ENCODE peak calls at places on chromosomes 1 and 21, in seven cellular contexts. One of them, this sample, is unnamed.

GRCh38 chr21:45507523-45507875 is 34.7 kb downstream of the SLC19A1 start:
- DNase-seq in NCI-H748 treated with DMSO at 0.1 percent for 48 hours: no peak
- DNase-seq in GM03348: no peak
- DNase-seq in activated naive CD8-positive, alpha-beta T cell treated with anti-CD3 and anti-CD28 coated beads, Interleukin-2, amount 50 U/mL, for 16 hours: no peak
- DNase-seq in mammary epithelial cell: no peak
- DNase-seq in stomach: no peak
- DNase-seq in GM06990: no peak
- DNase-seq in this sample: no peak

GRCh38 chr21:46423546-46424061 is 35.1 kb upstream of the DIP2A start:
- DNase-seq in NCI-H748 treated with DMSO at 0.1 percent for 48 hours: no peak
- DNase-seq in GM03348: no peak
- DNase-seq in activated naive CD8-positive, alpha-beta T cell treated with anti-CD3 and anti-CD28 coated beads, Interleukin-2, amount 50 U/mL, for 16 hours: no peak
- DNase-seq in mammary epithelial cell: no peak
- DNase-seq in stomach: no peak
- DNase-seq in GM06990: no peak
- DNase-seq in this sample: no peak

GRCh38 chr1:20290624-20291597 is at the start of gene VWA5B1:
- DNase-seq in NCI-H748 treated with DMSO at 0.1 percent for 48 hours: peak
- DNase-seq in GM03348: no peak
- DNase-seq in activated naive CD8-positive, alpha-beta T cell treated with anti-CD3 and anti-CD28 coated beads, Interleukin-2, amount 50 U/mL, for 16 hours: no peak
- DNase-seq in mammary epithelial cell: no peak
- DNase-seq in stomach: no peak
- DNase-seq in GM06990: no peak
- DNase-seq in this sample: peak

GRCh38 chr1:36208978-36209708 is 15.1 kb upstream of the THRAP3 start:
- DNase-seq in NCI-H748 treated with DMSO at 0.1 percent for 48 hours: no peak
- DNase-seq in GM03348: no peak
- DNase-seq in activated naive CD8-positive, alpha-beta T cell treated with anti-CD3 and anti-CD28 coated beads, Interleukin-2, amount 50 U/mL, for 16 hours: no peak
- DNase-seq in mammary epithelial cell: no peak
- DNase-seq in stomach: no peak
- DNase-seq in GM06990: no peak
- DNase-seq in this sample: no peak

GRCh38 chr1:52098139-52098871 is 42.2 kb downstream of the BTF3L4 start:
- DNase-seq in NCI-H748 treated with DMSO at 0.1 percent for 48 hours: peak
- DNase-seq in GM03348: no peak
- DNase-seq in activated naive CD8-positive, alpha-beta T cell treated with anti-CD3 and anti-CD28 coated beads, Interleukin-2, amount 50 U/mL, for 16 hours: no peak
- DNase-seq in mammary epithelial cell: no peak
- DNase-seq in stomach: no peak
- DNase-seq in GM06990: no peak
- DNase-seq in this sample: no peak

GRCh38 chr1:26520339-26520738 is 9.2 kb upstream of the RPS6KA1 start:
- DNase-seq in NCI-H748 treated with DMSO at 0.1 percent for 48 hours: no peak
- DNase-seq in GM03348: no peak
- DNase-seq in activated naive CD8-positive, alpha-beta T cell treated with anti-CD3 and anti-CD28 coated beads, Interleukin-2, amount 50 U/mL, for 16 hours: no peak
- DNase-seq in mammary epithelial cell: no peak
- DNase-seq in stomach: no peak
- DNase-seq in GM06990: no peak
- DNase-seq in this sample: no peak

GRCh38 chr1:114979278-114979891 is 50.2 kb upstream of the TSHB start:
- DNase-seq in NCI-H748 treated with DMSO at 0.1 percent for 48 hours: peak
- DNase-seq in GM03348: peak
- DNase-seq in activated naive CD8-positive, alpha-beta T cell treated with anti-CD3 and anti-CD28 coated beads, Interleukin-2, amount 50 U/mL, for 16 hours: peak
- DNase-seq in mammary epithelial cell: peak
- DNase-seq in stomach: peak
- DNase-seq in GM06990: peak
- DNase-seq in this sample: peak

GRCh38 chr1:53330819-53331218 is 2.9 kb upstream of the LRP8 start:
- DNase-seq in NCI-H748 treated with DMSO at 0.1 percent for 48 hours: no peak
- DNase-seq in GM03348: no peak
- DNase-seq in activated naive CD8-positive, alpha-beta T cell treated with anti-CD3 and anti-CD28 coated beads, Interleukin-2, amount 50 U/mL, for 16 hours: no peak
- DNase-seq in mammary epithelial cell: no peak
- DNase-seq in stomach: no peak
- DNase-seq in GM06990: no peak
- DNase-seq in this sample: no peak

GRCh38 chr1:2300851-2301606 is 72.9 kb downstream of the SKI start:
- DNase-seq in NCI-H748 treated with DMSO at 0.1 percent for 48 hours: no peak
- DNase-seq in GM03348: peak
- DNase-seq in activated naive CD8-positive, alpha-beta T cell treated with anti-CD3 and anti-CD28 coated beads, Interleukin-2, amount 50 U/mL, for 16 hours: peak
- DNase-seq in mammary epithelial cell: no peak
- DNase-seq in stomach: peak
- DNase-seq in GM06990: peak
- DNase-seq in this sample: no peak

GRCh38 chr1:220454155-220454777 is 73.7 kb upstream of the MARK1 start:
- DNase-seq in NCI-H748 treated with DMSO at 0.1 percent for 48 hours: no peak
- DNase-seq in GM03348: no peak
- DNase-seq in activated naive CD8-positive, alpha-beta T cell treated with anti-CD3 and anti-CD28 coated beads, Interleukin-2, amount 50 U/mL, for 16 hours: no peak
- DNase-seq in mammary epithelial cell: no peak
- DNase-seq in stomach: no peak
- DNase-seq in GM06990: no peak
- DNase-seq in this sample: no peak

GRCh38 chr1:239914827-239915231 is 176.9 kb upstream of the FMN2 start:
- DNase-seq in NCI-H748 treated with DMSO at 0.1 percent for 48 hours: no peak
- DNase-seq in GM03348: peak
- DNase-seq in activated naive CD8-positive, alpha-beta T cell treated with anti-CD3 and anti-CD28 coated beads, Interleukin-2, amount 50 U/mL, for 16 hours: no peak
- DNase-seq in mammary epithelial cell: peak
- DNase-seq in stomach: no peak
- DNase-seq in GM06990: no peak
- DNase-seq in this sample: no peak

GRCh38 chr1:43315481-43315880 is 14.7 kb downstream of the TIE1 start:
- DNase-seq in NCI-H748 treated with DMSO at 0.1 percent for 48 hours: no peak
- DNase-seq in GM03348: no peak
- DNase-seq in activated naive CD8-positive, alpha-beta T cell treated with anti-CD3 and anti-CD28 coated beads, Interleukin-2, amount 50 U/mL, for 16 hours: no peak
- DNase-seq in mammary epithelial cell: no peak
- DNase-seq in stomach: no peak
- DNase-seq in GM06990: no peak
- DNase-seq in this sample: no peak

GRCh38 chr1:42680921-42681683 is 1.1 kb upstream of the YBX1 start:
- DNase-seq in NCI-H748 treated with DMSO at 0.1 percent for 48 hours: peak
- DNase-seq in GM03348: peak
- DNase-seq in activated naive CD8-positive, alpha-beta T cell treated with anti-CD3 and anti-CD28 coated beads, Interleukin-2, amount 50 U/mL, for 16 hours: no peak
- DNase-seq in mammary epithelial cell: peak
- DNase-seq in stomach: no peak
- DNase-seq in GM06990: no peak
- DNase-seq in this sample: peak

GRCh38 chr1:17207540-17207939 is 2.6 kb downstream of the PADI1 start:
- DNase-seq in NCI-H748 treated with DMSO at 0.1 percent for 48 hours: no peak
- DNase-seq in GM03348: no peak
- DNase-seq in activated naive CD8-positive, alpha-beta T cell treated with anti-CD3 and anti-CD28 coated beads, Interleukin-2, amount 50 U/mL, for 16 hours: no peak
- DNase-seq in mammary epithelial cell: no peak
- DNase-seq in stomach: no peak
- DNase-seq in GM06990: no peak
- DNase-seq in this sample: no peak

GRCh38 chr1:25619101-25619890 is 2.7 kb downstream of the MAN1C1 start:
- DNase-seq in NCI-H748 treated with DMSO at 0.1 percent for 48 hours: peak
- DNase-seq in GM03348: peak
- DNase-seq in activated naive CD8-positive, alpha-beta T cell treated with anti-CD3 and anti-CD28 coated beads, Interleukin-2, amount 50 U/mL, for 16 hours: no peak
- DNase-seq in mammary epithelial cell: no peak
- DNase-seq in stomach: no peak
- DNase-seq in GM06990: peak
- DNase-seq in this sample: peak

GRCh38 chr1:146034976-146035469 is 13.5 kb upstream of the HJV start:
- DNase-seq in NCI-H748 treated with DMSO at 0.1 percent for 48 hours: peak
- DNase-seq in GM03348: peak
- DNase-seq in activated naive CD8-positive, alpha-beta T cell treated with anti-CD3 and anti-CD28 coated beads, Interleukin-2, amount 50 U/mL, for 16 hours: no peak
- DNase-seq in mammary epithelial cell: no peak
- DNase-seq in stomach: no peak
- DNase-seq in GM06990: no peak
- DNase-seq in this sample: no peak